ENCODE peak calls at places on chromosomes 3 and 15, in ten cellular contexts. B is kidney glomerular epithelial cell; R is anterior cingulate cortex; X is GM04504; S is A549; L is NCI-H524; O is NCI-H2081; N is stimulated activated naive B cell treated with anti-CD40 and anti-IgM and Interleukin-4, amounts not matched to agents 10 μg/mL and 1 μg/mL and 100 μg/mL, for 72 hours; T is RWPE1; W is activated T-cell treated with anti-CD3 and anti-CD28 coated beads for 1 hour. P is an unnamed sample.

GRCh38 chr3:47425383-47425778 is 44.6 kb downstream of the PTPN23 start:
- DNase-seq in B (no peak), R (no peak), X (no peak), S (no peak), L (no peak), O (no peak), N (no peak), T (no peak), W (no peak), P (no peak)

GRCh38 chr3:56702487-56703315 is 19.6 kb upstream of the TASOR start:
- DNase-seq in B (peak; percentile 62), R (no peak), X (peak; percentile 51), S (peak; percentile 64), L (peak; percentile 62), O (peak; percentile 44), N (peak; percentile 24), T (peak; percentile 46), W (no peak), P (peak; percentile 68)

GRCh38 chr15:74525328-74525727 is 15.7 kb upstream of the ARID3B start:
- DNase-seq in B (no peak), R (no peak), X (no peak), S (no peak), L (no peak), O (no peak), N (no peak), T (no peak), W (no peak), P (no peak)

GRCh38 chr15:52733078-52733477 is 53.9 kb upstream of the ATOSA start:
- DNase-seq in B (no peak), R (no peak), X (no peak), S (no peak), L (no peak), O (no peak), N (no peak), T (no peak), W (no peak), P (no peak)

GRCh38 chr15:22874256-22874655 is 35.8 kb downstream of the NIPA2 start:
- DNase-seq in B (no peak), R (no peak), X (no peak), S (no peak), L (no peak), O (no peak), N (no peak), T (no peak), W (no peak), P (no peak)

GRCh38 chr3:10160346-10160745 is 4.4 kb upstream of the IRAK2 start:
- DNase-seq in B (no peak), R (no peak), X (no peak), S (no peak), L (no peak), O (no peak), N (no peak), T (no peak), W (no peak), P (peak; percentile 77)

GRCh38 chr3:73121684-73122331 is 60.3 kb downstream of the EBLN2 start:
- DNase-seq in B (no peak), R (no peak), X (no peak), S (no peak), L (no peak), O (no peak), N (no peak), T (no peak), W (no peak), P (no peak)

GRCh38 chr15:48759921-48760320 is 50.9 kb downstream of the CEP152 start:
- DNase-seq in B (no peak), R (no peak), X (no peak), S (no peak), L (no peak), O (no peak), N (no peak), T (peak; percentile 79), W (no peak), P (no peak)

GRCh38 chr3:97793415-97794019 is 28.3 kb upstream of the CRYBG3 start:
- DNase-seq in B (peak; percentile 43), R (no peak), X (peak; percentile 30), S (peak; percentile 60), L (peak; percentile 78), O (peak; percentile 69), N (no peak), T (peak; percentile 21), W (no peak), P (peak; percentile 65)

GRCh38 chr15:74511583-74511982 is 29.4 kb upstream of the ARID3B start:
- DNase-seq in B (no peak), R (no peak), X (no peak), S (no peak), L (no peak), O (no peak), N (no peak), T (no peak), W (no peak), P (no peak)

GRCh38 chr3:71150293-71150954 is 433.1 kb downstream of the FOXP1 start:
- DNase-seq in B (peak; percentile 18), R (no peak), X (no peak), S (no peak), L (peak; percentile 83), O (no peak), N (no peak), T (no peak), W (no peak), P (peak; percentile 16)

GRCh38 chr3:28232659-28233058 is 8.8 kb upstream of the CMC1 start:
- DNase-seq in B (no peak), R (no peak), X (no peak), S (no peak), L (no peak), O (no peak), N (no peak), T (no peak), W (no peak), P (no peak)

GRCh38 chr3:118628704-118629341 is 405.8 kb downstream of the IGSF11 start:
- DNase-seq in B (peak; percentile 53), R (no peak), X (peak; percentile 2), S (peak; percentile 73), L (peak; percentile 92), O (peak; percentile 76), N (peak; percentile 2), T (peak; percentile 69), W (no peak), P (peak; percentile 38)

GRCh38 chr3:146803746-146804145 is 198.6 kb upstream of the PLSCR5 start:
- DNase-seq in B (no peak), R (no peak), X (peak; percentile 93), S (no peak), L (peak; percentile 99), O (no peak), N (no peak), T (no peak), W (no peak), P (peak; percentile 67)

GRCh38 chr3:113136071-113136470 is 75.3 kb upstream of the BOC start:
- DNase-seq in B (peak; percentile 49), R (no peak), X (peak; percentile 19), S (peak; percentile 38), L (peak; percentile 58), O (peak; percentile 42), N (no peak), T (peak; percentile 36), W (no peak), P (peak; percentile 44)

GRCh38 chr15:98039596-98039995 is 79.1 kb downstream of the ARRDC4 start:
- DNase-seq in B (no peak), R (no peak), X (no peak), S (no peak), L (no peak), O (no peak), N (no peak), T (no peak), W (no peak), P (no peak)

GRCh38 chr15:50909044-50909342 is 510 bp downstream of the AP4E1 start:
- DNase-seq in B (peak; percentile 28), R (no peak), X (no peak), S (peak; percentile 25), L (no peak), O (peak; percentile 33), N (no peak), T (no peak), W (no peak), P (no peak)

GRCh38 chr3:11386413-11387155 is 114.4 kb downstream of the ATG7 start:
- DNase-seq in B (no peak), R (no peak), X (peak; percentile 24), S (no peak), L (no peak), O (no peak), N (no peak), T (no peak), W (no peak), P (peak; percentile 66)

GRCh38 chr3:21290557-21290956 is 460.5 kb downstream of the ZNF385D start:
- DNase-seq in B (no peak), R (no peak), X (no peak), S (peak; percentile 2), L (no peak), O (no peak), N (no peak), T (no peak), W (no peak), P (no peak)

GRCh38 chr3:124281453-124282316 is 289.8 kb upstream of the ROPN1 start:
- DNase-seq in B (peak; percentile 44), R (no peak), X (no peak), S (peak; percentile 41), L (peak; percentile 71), O (peak; percentile 58), N (no peak), T (peak; percentile 30), W (no peak), P (peak; percentile 60)

GRCh38 chr3:64889991-64890390 is 202.2 kb upstream of the ADAMTS9 start:
- DNase-seq in B (no peak), R (no peak), X (no peak), S (no peak), L (peak; percentile 34), O (no peak), N (no peak), T (no peak), W (no peak), P (no peak)

GRCh38 chr15:85690546-85691226 is 104.0 kb downstream of the KLHL25 start:
- DNase-seq in B (no peak), R (no peak), X (no peak), S (no peak), L (no peak), O (no peak), N (peak; percentile 66), T (no peak), W (no peak), P (no peak)

GRCh38 chr3:46093327-46093932 is 66.1 kb upstream of the XCR1 start:
- DNase-seq in B (no peak), R (no peak), X (no peak), S (no peak), L (no peak), O (no peak), N (no peak), T (no peak), W (no peak), P (no peak)

GRCh38 chr3:52730681-52731080 is 24.8 kb downstream of the SPCS1 start:
- DNase-seq in B (no peak), R (no peak), X (no peak), S (no peak), L (no peak), O (no peak), N (no peak), T (no peak), W (no peak), P (no peak)

GRCh38 chr3:109874900-109875735 is 537.8 kb upstream of the DPPA4 start:
- DNase-seq in B (no peak), R (no peak), X (peak; percentile 3), S (no peak), L (peak; percentile 4), O (peak; percentile 29), N (no peak), T (peak; percentile 22), W (no peak), P (no peak)

GRCh38 chr3:197889204-197889930 is 60.6 kb upstream of the RPL35A start:
- DNase-seq in B (no peak), R (no peak), X (no peak), S (no peak), L (no peak), O (no peak), N (no peak), T (peak; percentile 67), W (no peak), P (no peak)

GRCh38 chr3:58522759-58523425 is 14.1 kb downstream of the ACOX2 start:
- DNase-seq in B (no peak), R (no peak), X (no peak), S (no peak), L (peak; percentile 9), O (no peak), N (no peak), T (no peak), W (no peak), P (no peak)

GRCh38 chr3:25910997-25911396 is 121.1 kb downstream of the OXSM start:
- DNase-seq in B (no peak), R (no peak), X (no peak), S (peak; percentile 52), L (peak; percentile 13), O (no peak), N (no peak), T (no peak), W (peak; percentile 28), P (no peak)